ENCODE peak calls at places on chromosomes 1 and 21, in eight cellular contexts. V, A, P, U, M, L, C and E are unnamed samples.

GRCh38 chr1:37032660-37033354 is 1.5 kb downstream of the GRIK3 start:
- DNase-seq in V (no peak), A (no peak), P (no peak), U (no peak), M (no peak), L (no peak), C (no peak), E (no peak)

GRCh38 chr1:208850441-208850840 is 606.3 kb upstream of the PLXNA2 start:
- DNase-seq in V (no peak), A (no peak), P (no peak), U (no peak), M (no peak), L (no peak), C (no peak), E (no peak)

GRCh38 chr1:223844962-223845809 is 561 bp downstream of the TP53BP2 start:
- DNase-seq in V (peak; percentile 65), A (peak; percentile 57), P (peak; percentile 46), U (peak; percentile 45), M (peak; percentile 57), L (peak; percentile 64), C (peak; percentile 77), E (no peak)

GRCh38 chr1:218408942-218409341 is 63.8 kb downstream of the TGFB2 start:
- DNase-seq in V (no peak), A (no peak), P (no peak), U (no peak), M (no peak), L (no peak), C (no peak), E (no peak)

GRCh38 chr1:14136152-14136763 is 436.3 kb downstream of the PRDM2 start:
- DNase-seq in V (no peak), A (no peak), P (no peak), U (no peak), M (no peak), L (no peak), C (no peak), E (no peak)

GRCh38 chr1:37629008-37629407 is 5.7 kb downstream of the RSPO1 start:
- DNase-seq in V (no peak), A (no peak), P (no peak), U (no peak), M (no peak), L (no peak), C (no peak), E (no peak)

GRCh38 chr21:37263827-37264226 is 3.3 kb downstream of the VPS26C start:
- DNase-seq in V (no peak), A (no peak), P (no peak), U (no peak), M (no peak), L (no peak), C (no peak), E (no peak)

GRCh38 chr1:200075522-200075921 is 48.0 kb downstream of the NR5A2 start:
- DNase-seq in V (no peak), A (no peak), P (no peak), U (no peak), M (no peak), L (no peak), C (no peak), E (no peak)

GRCh38 chr21:39363607-39364555 is 15.0 kb upstream of the HMGN1 start:
- DNase-seq in V (no peak), A (no peak), P (no peak), U (peak; percentile 5), M (no peak), L (no peak), C (no peak), E (no peak)

GRCh38 chr1:38235705-38236104 is 189.1 kb upstream of the POU3F1 start:
- DNase-seq in V (no peak), A (no peak), P (no peak), U (no peak), M (no peak), L (no peak), C (no peak), E (no peak)

GRCh38 chr1:112058815-112059450 is 69.5 kb upstream of the KCND3 start:
- DNase-seq in V (no peak), A (no peak), P (no peak), U (no peak), M (no peak), L (no peak), C (no peak), E (no peak)

GRCh38 chr1:240018617-240019016 is 73.1 kb upstream of the FMN2 start:
- DNase-seq in V (no peak), A (no peak), P (no peak), U (no peak), M (no peak), L (no peak), C (no peak), E (no peak)

GRCh38 chr1:5847013-5847654 is 145.1 kb downstream of the NPHP4 start:
- DNase-seq in V (peak; percentile 34), A (no peak), P (no peak), U (peak; percentile 15), M (no peak), L (no peak), C (no peak), E (no peak)

GRCh38 chr1:23452011-23452411 is 27.5 kb upstream of the TCEA3 start:
- DNase-seq in V (peak; percentile 77), A (peak; percentile 33), P (peak; percentile 30), U (peak; percentile 20), M (peak; percentile 96), L (peak; percentile 38), C (peak; percentile 90), E (peak; percentile 6)

GRCh38 chr21:45018131-45019075 is 56.0 kb upstream of the ADARB1 start:
- DNase-seq in V (no peak), A (no peak), P (no peak), U (no peak), M (no peak), L (no peak), C (peak; percentile 42), E (no peak)

GRCh38 chr1:209008586-209008985 is 574.9 kb upstream of the CAMK1G start:
- DNase-seq in V (no peak), A (no peak), P (no peak), U (no peak), M (no peak), L (no peak), C (no peak), E (no peak)

GRCh38 chr1:163162281-163162937 is 40.3 kb downstream of the RGS5 start:
- DNase-seq in V (no peak), A (no peak), P (no peak), U (no peak), M (no peak), L (no peak), C (no peak), E (peak; percentile 98)

GRCh38 chr1:944341-945325 is 14.4 kb downstream of the NOC2L start:
- DNase-seq in V (no peak), A (no peak), P (no peak), U (peak; percentile 71), M (no peak), L (no peak), C (no peak), E (no peak)

GRCh38 chr1:238681451-238681850 is 704.9 kb upstream of the CHRM3 start:
- DNase-seq in V (no peak), A (no peak), P (no peak), U (no peak), M (no peak), L (no peak), C (no peak), E (no peak)

GRCh38 chr21:41052820-41053555 is 115.0 kb upstream of the BACE2 start:
- DNase-seq in V (no peak), A (no peak), P (no peak), U (no peak), M (no peak), L (no peak), C (no peak), E (no peak)

GRCh38 chr1:201006450-201006849 is 17.1 kb downstream of the KIF21B start:
- DNase-seq in V (no peak), A (no peak), P (no peak), U (no peak), M (no peak), L (no peak), C (no peak), E (no peak)

GRCh38 chr1:168369655-168370054 is 89.0 kb downstream of the TBX19 start:
- DNase-seq in V (no peak), A (no peak), P (no peak), U (no peak), M (no peak), L (no peak), C (no peak), E (no peak)

GRCh38 chr1:100433563-100433962 is 81.3 kb downstream of the CDC14A start:
- DNase-seq in V (no peak), A (no peak), P (no peak), U (no peak), M (no peak), L (no peak), C (no peak), E (peak; percentile 22)

GRCh38 chr1:117225931-117226330 is 15.2 kb upstream of the VTCN1 start:
- DNase-seq in V (no peak), A (no peak), P (no peak), U (no peak), M (no peak), L (no peak), C (no peak), E (no peak)
- H3K27ac ChIP-seq in V (no peak overlapping the region), A (no peak overlapping the region), P (no peak overlapping the region), U (no peak overlapping the region), M (no peak overlapping the region), L (no peak overlapping the region), C (no peak overlapping the region), E (no peak overlapping the region)

GRCh38 chr1:241519308-241520079 is at the start of gene FH:
- DNase-seq in V (peak; percentile 96), A (peak; percentile 89), P (peak; percentile 87), U (peak; percentile 99), M (peak; percentile 97), L (peak; percentile 94), C (peak; percentile 97), E (peak; percentile 93)
- H3K27ac ChIP-seq in V (peak within 1 kb of the TSS; percentile 73), A (peak within 1 kb of the TSS; percentile 72), P (peak within 1 kb of the TSS; percentile 70), U (peak within 1 kb of the TSS; percentile 80), M (peak within 1 kb of the TSS; percentile 78), L (peak within 1 kb of the TSS; percentile 82), C (peak within 1 kb of the TSS; percentile 87), E (peak within 1 kb of the TSS; percentile 69)

GRCh38 chr1:27152004-27152828 is 2.7 kb downstream of the SLC9A1 start:
- DNase-seq in V (no peak), A (no peak), P (no peak), U (no peak), M (no peak), L (no peak), C (no peak), E (no peak)

GRCh38 chr1:27154469-27154990 is 395 bp downstream of the SLC9A1 start:
- DNase-seq in V (no peak), A (no peak), P (no peak), U (no peak), M (no peak), L (no peak), C (no peak), E (no peak)

GRCh38 chr1:27153549-27153886 is 1.4 kb downstream of the SLC9A1 start:
- DNase-seq in V (peak; percentile 24), A (no peak), P (no peak), U (no peak), M (peak; percentile 58), L (no peak), C (no peak), E (no peak)

GRCh38 chr1:27153927-27154358 is 982 bp downstream of the SLC9A1 start:
- DNase-seq in V (peak; percentile 26), A (no peak), P (no peak), U (no peak), M (no peak), L (no peak), C (no peak), E (no peak)

GRCh38 chr1:27152829-27153548 is 1.9 kb downstream of the SLC9A1 start:
- DNase-seq in V (no peak), A (no peak), P (no peak), U (no peak), M (no peak), L (no peak), C (no peak), E (no peak)
- H3K27ac ChIP-seq in V (peak overlapping the region; percentile 58), A (peak overlapping the region; percentile 1), P (no peak overlapping the region), U (no peak overlapping the region), M (peak overlapping the region; percentile 65), L (peak overlapping the region; percentile 90), C (peak overlapping the region; percentile 91), E (no peak overlapping the region)

GRCh38 chr1:203028067-203028783 is 1.9 kb downstream of the PPFIA4 start:
- DNase-seq in V (no peak), A (no peak), P (no peak), U (no peak), M (peak; percentile 14), L (no peak), C (no peak), E (no peak)
- H3K27ac ChIP-seq in V (no peak overlapping the region), A (no peak overlapping the region), P (no peak overlapping the region), U (no peak overlapping the region), M (no peak overlapping the region), L (no peak overlapping the region), C (no peak overlapping the region), E (no peak overlapping the region)